ENCODE peak calls at places on chromosomes 6 and 20, in five cellular contexts. One of them, this sample, is unnamed.

GRCh38 chr20:38547288-38547825 is 33.6 kb upstream of the ADIG start:
- DNase-seq in neural progenitor cell: no peak
- DNase-seq in HCT116: no peak
- DNase-seq in GM23248: no peak
- DNase-seq in GM23338: no peak
- DNase-seq in this sample: no peak

GRCh38 chr6:137282253-137282652 is 63.1 kb upstream of the IFNGR1 start:
- DNase-seq in neural progenitor cell: no peak
- DNase-seq in HCT116: no peak
- DNase-seq in GM23248: no peak
- DNase-seq in GM23338: no peak
- DNase-seq in this sample: no peak

GRCh38 chr6:50602191-50602810 is 111.0 kb upstream of the TFAP2D start:
- DNase-seq in neural progenitor cell: peak
- DNase-seq in HCT116: peak
- DNase-seq in GM23248: peak
- DNase-seq in GM23338: peak
- DNase-seq in this sample: peak

GRCh38 chr6:26284537-26285142 is 80.4 kb upstream of the BTN3A2 start:
- DNase-seq in neural progenitor cell: peak
- DNase-seq in HCT116: no peak
- DNase-seq in GM23248: peak
- DNase-seq in GM23338: peak
- DNase-seq in this sample: peak

GRCh38 chr6:53100561-53100960 is 35.4 kb downstream of the FBXO9 start:
- DNase-seq in neural progenitor cell: no peak
- DNase-seq in HCT116: no peak
- DNase-seq in GM23248: no peak
- DNase-seq in GM23338: no peak
- DNase-seq in this sample: no peak

GRCh38 chr6:82385961-82386360 is 22.3 kb downstream of the TPBG start:
- DNase-seq in neural progenitor cell: no peak
- DNase-seq in HCT116: no peak
- DNase-seq in GM23248: no peak
- DNase-seq in GM23338: no peak
- DNase-seq in this sample: peak

GRCh38 chr20:22402550-22402949 is 181.8 kb downstream of the FOXA2 start:
- DNase-seq in neural progenitor cell: peak
- DNase-seq in HCT116: no peak
- DNase-seq in GM23248: no peak
- DNase-seq in GM23338: no peak
- DNase-seq in this sample: no peak

GRCh38 chr6:16591681-16592549 is 169.3 kb downstream of the ATXN1 start:
- DNase-seq in neural progenitor cell: no peak
- DNase-seq in HCT116: no peak
- DNase-seq in GM23248: peak
- DNase-seq in GM23338: no peak
- DNase-seq in this sample: no peak

GRCh38 chr6:154229796-154230195 is 126.8 kb downstream of the IPCEF1 start:
- DNase-seq in neural progenitor cell: no peak
- DNase-seq in HCT116: no peak
- DNase-seq in GM23248: no peak
- DNase-seq in GM23338: no peak
- DNase-seq in this sample: no peak

GRCh38 chr6:9397981-9398559 is 962.7 kb upstream of the SLC35B3 start:
- DNase-seq in neural progenitor cell: no peak
- DNase-seq in HCT116: no peak
- DNase-seq in GM23248: no peak
- DNase-seq in GM23338: no peak
- DNase-seq in this sample: peak

GRCh38 chr6:151451417-151451949 is 443 bp downstream of the RMND1 start:
- DNase-seq in neural progenitor cell: no peak
- DNase-seq in HCT116: no peak
- DNase-seq in GM23248: no peak
- DNase-seq in GM23338: no peak
- DNase-seq in this sample: no peak

GRCh38 chr6:64522859-64523258 is 887.3 kb downstream of the PHF3 start:
- DNase-seq in neural progenitor cell: no peak
- DNase-seq in HCT116: no peak
- DNase-seq in GM23248: no peak
- DNase-seq in GM23338: peak
- DNase-seq in this sample: no peak

DNA sequence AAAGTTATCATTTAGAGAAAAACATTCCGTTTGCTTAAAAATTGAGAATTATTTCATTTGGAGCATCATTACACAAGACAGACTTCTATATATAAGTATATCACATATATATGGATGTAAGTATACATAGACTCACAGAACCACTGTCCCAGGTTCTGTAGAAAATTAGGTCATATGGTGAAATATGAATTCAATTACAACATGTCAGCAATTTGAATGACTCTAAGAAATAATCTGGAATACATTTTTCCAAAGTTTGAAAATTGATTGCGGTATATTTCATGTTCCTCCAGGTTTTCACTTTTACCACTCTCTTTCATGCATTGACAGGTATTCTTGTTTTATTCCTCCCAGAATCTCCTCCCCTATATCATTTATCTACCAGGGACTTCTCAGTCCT is 892.3 kb downstream of the PHF3 start:
- DNase-seq in neural progenitor cell: no peak
- DNase-seq in HCT116: no peak
- DNase-seq in GM23248: no peak
- DNase-seq in GM23338: no peak
- DNase-seq in this sample: no peak
- H2AFZ ChIP-seq in neural progenitor cell: no peak
- H2AFZ ChIP-seq in HCT116: no peak
- H2AFZ ChIP-seq in GM23248: no peak
- H2AFZ ChIP-seq in GM23338: no peak
- H2AFZ ChIP-seq in this sample: no peak

DNA sequence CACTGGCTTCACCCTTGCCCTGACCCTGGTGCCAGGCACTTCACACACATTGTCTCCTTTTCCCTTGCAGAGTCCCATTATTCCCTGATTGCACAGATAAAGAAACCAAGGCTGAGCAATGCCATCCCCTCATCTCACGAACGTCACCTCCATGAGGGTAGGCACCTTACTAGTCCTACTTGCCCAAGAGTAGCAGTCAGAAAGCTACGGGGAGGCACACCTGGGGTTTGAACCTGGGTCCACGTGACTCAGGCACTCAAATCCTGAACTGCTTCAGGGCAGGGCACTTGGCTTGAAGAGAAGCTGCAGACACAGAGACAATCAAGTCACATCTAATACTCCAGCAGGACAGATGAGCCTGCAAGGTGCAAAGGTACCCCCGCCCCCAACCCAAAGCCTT is 1.9 kb downstream of the BCAS1 start:
- DNase-seq in neural progenitor cell: no peak
- DNase-seq in HCT116: no peak
- DNase-seq in GM23248: no peak
- DNase-seq in GM23338: no peak
- DNase-seq in this sample: no peak
- TF ChIP-seq EZH2phosphoT487 in neural progenitor cell: no peak
- TF ChIP-seq EZH2phosphoT487 in HCT116: no peak
- TF ChIP-seq EZH2phosphoT487 in GM23248: no peak
- TF ChIP-seq EZH2phosphoT487 in GM23338: no peak
- TF ChIP-seq EZH2phosphoT487 in this sample: no peak

GRCh38 chr20:32018269-32019155 is 8.3 kb downstream of the CCM2L start:
- DNase-seq in neural progenitor cell: peak
- DNase-seq in HCT116: peak
- DNase-seq in GM23248: peak
- DNase-seq in GM23338: peak
- DNase-seq in this sample: peak
- TF ChIP-seq EZH2 in neural progenitor cell: no peak
- TF ChIP-seq EZH2 in HCT116: no peak
- TF ChIP-seq EZH2 in GM23248: peak
- TF ChIP-seq EZH2 in GM23338: no peak
- TF ChIP-seq EZH2 in this sample: no peak

DNA sequence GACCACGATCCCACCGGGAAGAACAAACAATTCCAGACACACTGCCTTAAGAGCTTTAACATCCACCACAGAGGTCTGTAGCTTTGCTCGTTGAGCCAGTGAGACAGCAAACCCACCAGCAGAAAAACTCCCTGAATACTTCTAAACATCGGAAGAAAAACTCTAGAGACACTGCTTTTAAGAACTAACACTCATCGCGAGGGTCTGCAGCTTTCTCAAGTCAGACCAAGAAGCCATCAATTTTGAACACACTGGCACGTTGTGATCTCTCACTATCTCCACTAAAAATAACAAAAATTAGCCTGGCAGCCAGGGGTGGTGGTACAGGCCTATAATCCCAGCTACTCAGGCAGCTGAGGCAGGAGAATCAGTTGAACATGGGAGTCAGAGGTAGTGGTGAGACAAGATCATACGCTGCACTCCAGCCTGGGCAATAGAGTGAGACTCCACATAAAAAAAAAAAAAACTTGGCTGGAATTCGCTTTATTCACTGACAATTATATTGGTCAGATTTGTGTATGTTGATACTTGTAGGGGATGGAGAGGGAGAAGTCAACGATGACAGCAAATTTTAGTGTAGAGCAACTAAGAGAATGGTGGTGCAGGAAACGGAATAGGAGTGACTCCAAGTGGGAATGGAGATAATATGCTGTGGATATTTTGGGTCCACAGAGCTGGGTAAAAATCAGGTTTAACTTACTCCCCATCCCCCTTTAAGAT is 860 bp upstream of the TMEM14C start:
- DNase-seq in neural progenitor cell: no peak
- DNase-seq in HCT116: no peak
- DNase-seq in GM23248: no peak
- DNase-seq in GM23338: no peak
- DNase-seq in this sample: no peak
- H2AFZ ChIP-seq in neural progenitor cell: peak
- H2AFZ ChIP-seq in HCT116: peak
- H2AFZ ChIP-seq in GM23248: peak
- H2AFZ ChIP-seq in GM23338: peak
- H2AFZ ChIP-seq in this sample: peak

GRCh38 chr6:75486850-75487568 is 6.6 kb downstream of the FILIP1 start:
- DNase-seq in neural progenitor cell: no peak
- DNase-seq in HCT116: no peak
- DNase-seq in GM23248: no peak
- DNase-seq in GM23338: no peak
- DNase-seq in this sample: no peak

GRCh38 chr6:75484535-75484934 is 9.1 kb downstream of the FILIP1 start:
- DNase-seq in neural progenitor cell: no peak
- DNase-seq in HCT116: no peak
- DNase-seq in GM23248: no peak
- DNase-seq in GM23338: no peak
- DNase-seq in this sample: no peak

GRCh38 chr6:75491302-75491701 is 2.3 kb downstream of the FILIP1 start:
- DNase-seq in neural progenitor cell: no peak
- DNase-seq in HCT116: no peak
- DNase-seq in GM23248: no peak
- DNase-seq in GM23338: no peak
- DNase-seq in this sample: no peak

GRCh38 chr6:75489025-75489424 is 4.6 kb downstream of the FILIP1 start:
- DNase-seq in neural progenitor cell: no peak
- DNase-seq in HCT116: no peak
- DNase-seq in GM23248: no peak
- DNase-seq in GM23338: no peak
- DNase-seq in this sample: no peak

GRCh38 chr6:75488026-75488425 is 5.6 kb downstream of the FILIP1 start:
- DNase-seq in neural progenitor cell: no peak
- DNase-seq in HCT116: no peak
- DNase-seq in GM23248: peak
- DNase-seq in GM23338: no peak
- DNase-seq in this sample: peak
- TF ChIP-seq EZH2phosphoT487 in neural progenitor cell: no peak
- TF ChIP-seq EZH2phosphoT487 in HCT116: no peak
- TF ChIP-seq EZH2phosphoT487 in GM23248: no peak
- TF ChIP-seq EZH2phosphoT487 in GM23338: no peak
- TF ChIP-seq EZH2phosphoT487 in this sample: no peak

GRCh38 chr6:108174371-108175175 is 8.8 kb downstream of the NR2E1 start:
- DNase-seq in neural progenitor cell: peak
- DNase-seq in HCT116: no peak
- DNase-seq in GM23248: peak
- DNase-seq in GM23338: peak
- DNase-seq in this sample: peak
- TF ChIP-seq EZH2 in neural progenitor cell: peak
- TF ChIP-seq EZH2 in HCT116: no peak
- TF ChIP-seq EZH2 in GM23248: peak
- TF ChIP-seq EZH2 in GM23338: peak
- TF ChIP-seq EZH2 in this sample: no peak

This sample was measured in hepatocyte.